ENCODE peak calls at places on chromosomes 5 and 9, in seven cellular contexts. One of them, this sample, is unnamed. For H3K27me3, the result is how much of the 10 kb centered on the place peaks cover.

GRCh38 chr9:128714586-128715435 is 9.1 kb downstream of the ZDHHC12 start:
- DNase-seq in heart left ventricle: no peak
- DNase-seq in spleen: peak
- DNase-seq in prostate gland: no peak
- DNase-seq in fibroblast of lung: no peak
- DNase-seq in psoas muscle: peak
- DNase-seq in CD4-positive, alpha-beta memory T cell: no peak
- DNase-seq in this sample: no peak

GRCh38 chr9:93308676-93309075 is 124.7 kb downstream of the WNK2 start:
- DNase-seq in prostate gland: no peak
- DNase-seq in heart left ventricle: no peak
- DNase-seq in psoas muscle: no peak
- DNase-seq in fibroblast of lung: no peak
- DNase-seq in CD4-positive, alpha-beta memory T cell: no peak
- DNase-seq in spleen: peak
- DNase-seq in this sample: no peak

GRCh38 chr5:157160001-157160400 is 6.1 kb downstream of the GARIN3 start:
- DNase-seq in psoas muscle: no peak
- DNase-seq in heart left ventricle: no peak
- DNase-seq in spleen: no peak
- DNase-seq in prostate gland: no peak
- DNase-seq in fibroblast of lung: no peak
- DNase-seq in CD4-positive, alpha-beta memory T cell: peak
- DNase-seq in this sample: no peak

GRCh38 chr9:89623925-89624420 is 19.2 kb downstream of the GADD45G start:
- DNase-seq in psoas muscle: no peak
- DNase-seq in fibroblast of lung: no peak
- DNase-seq in heart left ventricle: peak
- DNase-seq in spleen: no peak
- DNase-seq in CD4-positive, alpha-beta memory T cell: no peak
- DNase-seq in prostate gland: peak
- DNase-seq in this sample: no peak

GRCh38 chr5:36722913-36723312 is 116.5 kb downstream of the SLC1A3 start:
- DNase-seq in heart left ventricle: no peak
- DNase-seq in prostate gland: no peak
- DNase-seq in CD4-positive, alpha-beta memory T cell: no peak
- DNase-seq in fibroblast of lung: peak
- DNase-seq in psoas muscle: no peak
- DNase-seq in spleen: no peak
- DNase-seq in this sample: no peak

GRCh38 chr9:129568560-129569505 is 52.1 kb downstream of the C9orf50 start:
- DNase-seq in fibroblast of lung: peak
- DNase-seq in psoas muscle: peak
- DNase-seq in prostate gland: no peak
- DNase-seq in spleen: no peak
- DNase-seq in CD4-positive, alpha-beta memory T cell: no peak
- DNase-seq in heart left ventricle: peak
- DNase-seq in this sample: no peak

GRCh38 chr9:124551472-124552339 is 44.5 kb upstream of the NR5A1 start:
- DNase-seq in spleen: no peak
- DNase-seq in psoas muscle: no peak
- DNase-seq in heart left ventricle: peak
- DNase-seq in fibroblast of lung: peak
- DNase-seq in prostate gland: peak
- DNase-seq in CD4-positive, alpha-beta memory T cell: no peak
- DNase-seq in this sample: no peak

GRCh38 chr9:132632426-132632825 is 37.4 kb downstream of the DDX31 start:
- DNase-seq in prostate gland: no peak
- DNase-seq in psoas muscle: no peak
- DNase-seq in CD4-positive, alpha-beta memory T cell: no peak
- DNase-seq in fibroblast of lung: no peak
- DNase-seq in heart left ventricle: no peak
- DNase-seq in spleen: no peak
- DNase-seq in this sample: no peak

GRCh38 chr9:121218357-121219027 is 16.8 kb upstream of the RAB14 start:
- DNase-seq in CD4-positive, alpha-beta memory T cell: no peak
- DNase-seq in heart left ventricle: no peak
- DNase-seq in prostate gland: no peak
- DNase-seq in spleen: no peak
- DNase-seq in psoas muscle: no peak
- DNase-seq in fibroblast of lung: no peak
- DNase-seq in this sample: no peak

GRCh38 chr5:13585324-13585723 is 359.2 kb downstream of the DNAH5 start:
- DNase-seq in prostate gland: no peak
- DNase-seq in CD4-positive, alpha-beta memory T cell: no peak
- DNase-seq in spleen: no peak
- DNase-seq in fibroblast of lung: no peak
- DNase-seq in psoas muscle: no peak
- DNase-seq in heart left ventricle: no peak
- DNase-seq in this sample: no peak

GRCh38 chr5:94849821-94850736 is 231.6 kb downstream of the SLF1 start:
- DNase-seq in CD4-positive, alpha-beta memory T cell: peak
- DNase-seq in psoas muscle: no peak
- DNase-seq in fibroblast of lung: peak
- DNase-seq in prostate gland: no peak
- DNase-seq in spleen: no peak
- DNase-seq in heart left ventricle: no peak
- DNase-seq in this sample: peak

GRCh38 chr9:136173648-136174290 is 31.2 kb downstream of the LHX3 start:
- DNase-seq in spleen: no peak
- DNase-seq in fibroblast of lung: no peak
- DNase-seq in heart left ventricle: no peak
- DNase-seq in prostate gland: no peak
- DNase-seq in CD4-positive, alpha-beta memory T cell: no peak
- DNase-seq in psoas muscle: no peak
- DNase-seq in this sample: no peak

GRCh38 chr5:178769617-178770290 is 39.3 kb upstream of the ZNF354A start:
- DNase-seq in prostate gland: no peak
- DNase-seq in CD4-positive, alpha-beta memory T cell: no peak
- DNase-seq in psoas muscle: no peak
- DNase-seq in spleen: no peak
- DNase-seq in heart left ventricle: no peak
- DNase-seq in fibroblast of lung: no peak
- DNase-seq in this sample: no peak

GRCh38 chr5:159503236-159503635 is 172.9 kb upstream of the IL12B start:
- DNase-seq in psoas muscle: no peak
- DNase-seq in prostate gland: no peak
- DNase-seq in heart left ventricle: no peak
- DNase-seq in CD4-positive, alpha-beta memory T cell: no peak
- DNase-seq in fibroblast of lung: peak
- DNase-seq in spleen: no peak
- DNase-seq in this sample: no peak

GRCh38 chr5:133664422-133664821 is 52.1 kb upstream of the FSTL4 start:
- DNase-seq in fibroblast of lung: peak
- DNase-seq in CD4-positive, alpha-beta memory T cell: no peak
- DNase-seq in psoas muscle: no peak
- DNase-seq in heart left ventricle: no peak
- DNase-seq in prostate gland: no peak
- DNase-seq in spleen: no peak
- DNase-seq in this sample: peak

GRCh38 chr9:91732187-91733005 is 217.6 kb downstream of the ROR2 start:
- DNase-seq in psoas muscle: no peak
- DNase-seq in prostate gland: no peak
- DNase-seq in fibroblast of lung: no peak
- DNase-seq in heart left ventricle: no peak
- DNase-seq in spleen: peak
- DNase-seq in CD4-positive, alpha-beta memory T cell: no peak
- DNase-seq in this sample: no peak

GRCh38 chr9:137672907-137673791 is 54.3 kb downstream of the EHMT1 start:
- DNase-seq in spleen: peak
- DNase-seq in prostate gland: peak
- DNase-seq in fibroblast of lung: peak
- DNase-seq in CD4-positive, alpha-beta memory T cell: peak
- DNase-seq in psoas muscle: no peak
- DNase-seq in heart left ventricle: no peak
- DNase-seq in this sample: peak

GRCh38 chr9:113056191-113057106 is at the start of gene ZFP37:
- DNase-seq in CD4-positive, alpha-beta memory T cell: peak
- DNase-seq in prostate gland: peak
- DNase-seq in heart left ventricle: peak
- DNase-seq in psoas muscle: peak
- DNase-seq in spleen: peak
- DNase-seq in fibroblast of lung: peak
- DNase-seq in this sample: peak

GRCh38 chr9:17116400-17116837 is 18.4 kb upstream of the CNTLN start:
- DNase-seq in CD4-positive, alpha-beta memory T cell: no peak
- DNase-seq in spleen: no peak
- DNase-seq in prostate gland: no peak
- DNase-seq in heart left ventricle: no peak
- DNase-seq in psoas muscle: no peak
- DNase-seq in fibroblast of lung: peak
- DNase-seq in this sample: no peak

GRCh38 chr5:68171101-68171558 is 44.4 kb upstream of the PIK3R1 start:
- DNase-seq in psoas muscle: peak
- DNase-seq in spleen: no peak
- DNase-seq in CD4-positive, alpha-beta memory T cell: no peak
- DNase-seq in prostate gland: peak
- DNase-seq in heart left ventricle: peak
- DNase-seq in fibroblast of lung: peak
- DNase-seq in this sample: no peak

GRCh38 chr5:128869970-128870747 is 95.1 kb upstream of the SLC27A6 start:
- DNase-seq in prostate gland: no peak
- DNase-seq in spleen: no peak
- DNase-seq in CD4-positive, alpha-beta memory T cell: no peak
- DNase-seq in psoas muscle: no peak
- DNase-seq in heart left ventricle: no peak
- DNase-seq in fibroblast of lung: no peak
- DNase-seq in this sample: no peak

GRCh38 chr9:123402981-123403509 is 47.0 kb downstream of the CRB2 start:
- DNase-seq in prostate gland: no peak
- DNase-seq in heart left ventricle: no peak
- DNase-seq in fibroblast of lung: no peak
- DNase-seq in psoas muscle: no peak
- DNase-seq in CD4-positive, alpha-beta memory T cell: no peak
- DNase-seq in spleen: no peak
- DNase-seq in this sample: no peak

GRCh38 chr5:174091006-174091578 is 45.6 kb downstream of the NSG2 start:
- DNase-seq in fibroblast of lung: no peak
- DNase-seq in spleen: no peak
- DNase-seq in heart left ventricle: no peak
- DNase-seq in psoas muscle: no peak
- DNase-seq in prostate gland: no peak
- DNase-seq in CD4-positive, alpha-beta memory T cell: no peak
- DNase-seq in this sample: no peak

GRCh38 chr5:81924467-81924866 is 47.4 kb upstream of the ATG10 start:
- DNase-seq in heart left ventricle: no peak
- DNase-seq in psoas muscle: no peak
- DNase-seq in spleen: no peak
- DNase-seq in prostate gland: no peak
- DNase-seq in fibroblast of lung: no peak
- DNase-seq in CD4-positive, alpha-beta memory T cell: no peak
- DNase-seq in this sample: no peak

GRCh38 chr5:74649421-74649973 is 9.0 kb upstream of the ENC1 start:
- DNase-seq in CD4-positive, alpha-beta memory T cell: no peak
- DNase-seq in fibroblast of lung: peak
- DNase-seq in prostate gland: no peak
- DNase-seq in heart left ventricle: no peak
- DNase-seq in spleen: no peak
- DNase-seq in psoas muscle: no peak
- DNase-seq in this sample: no peak

DNA sequence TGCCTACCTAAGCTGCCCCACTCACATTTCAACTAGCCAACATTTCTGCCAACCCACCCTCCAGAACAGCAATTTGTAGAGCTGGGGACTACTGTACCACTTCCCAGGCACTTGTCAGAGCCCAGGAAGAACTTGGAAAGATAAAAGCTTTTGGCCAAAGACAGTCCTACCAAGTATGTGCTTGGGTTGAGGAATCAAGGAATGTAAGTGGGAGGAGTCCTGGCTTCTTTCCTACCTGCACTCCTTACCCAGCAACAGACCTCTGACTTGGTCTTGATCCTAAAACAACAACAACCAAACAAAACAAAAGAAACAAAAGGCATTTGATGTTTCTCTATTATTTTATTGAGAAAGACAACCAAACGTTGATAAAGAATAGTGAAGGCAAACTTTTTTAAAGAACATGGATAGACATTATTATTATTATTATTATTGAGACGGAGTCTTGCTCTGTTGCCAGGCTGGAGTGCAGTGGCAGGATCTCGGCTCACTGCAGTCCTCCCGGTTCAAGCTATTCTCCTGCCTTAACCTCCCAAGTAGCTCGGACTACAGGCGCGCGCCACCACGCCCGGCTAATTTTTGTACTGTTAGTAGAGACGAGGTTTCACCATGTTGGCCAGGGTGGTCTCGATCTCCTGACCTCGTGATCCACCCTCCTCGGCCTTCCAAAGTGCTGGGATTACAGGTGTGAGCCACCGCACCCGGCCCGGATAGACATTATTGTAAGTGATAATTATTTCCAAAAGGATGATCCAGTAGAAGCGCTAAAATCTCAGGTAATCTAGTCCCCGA is 33.5 kb downstream of the ANXA2R start:
- DNase-seq in fibroblast of lung: peak
- DNase-seq in prostate gland: no peak
- DNase-seq in psoas muscle: no peak
- DNase-seq in heart left ventricle: no peak
- DNase-seq in CD4-positive, alpha-beta memory T cell: no peak
- DNase-seq in spleen: peak
- DNase-seq in this sample: no peak
- H3K4me3 ChIP-seq in fibroblast of lung: peak
- H3K4me3 ChIP-seq in prostate gland: no peak
- H3K4me3 ChIP-seq in psoas muscle: peak
- H3K4me3 ChIP-seq in heart left ventricle: no peak
- H3K4me3 ChIP-seq in CD4-positive, alpha-beta memory T cell: peak
- H3K4me3 ChIP-seq in spleen: peak
- H3K4me3 ChIP-seq in this sample: no peak

GRCh38 chr5:164289526-164289925 is 784.1 kb downstream of the MAT2B start:
- DNase-seq in prostate gland: no peak
- DNase-seq in heart left ventricle: no peak
- DNase-seq in spleen: no peak
- DNase-seq in psoas muscle: no peak
- DNase-seq in CD4-positive, alpha-beta memory T cell: no peak
- DNase-seq in fibroblast of lung: peak
- DNase-seq in this sample: no peak
- H3K27me3 ChIP-seq in prostate gland: under half
- H3K27me3 ChIP-seq in heart left ventricle: under half
- H3K27me3 ChIP-seq in spleen: under half
- H3K27me3 ChIP-seq in psoas muscle: under half
- H3K27me3 ChIP-seq in CD4-positive, alpha-beta memory T cell: under half
- H3K27me3 ChIP-seq in fibroblast of lung: under half
- H3K27me3 ChIP-seq in this sample: under half

GRCh38 chr5:135265497-135266300 is 133.3 kb downstream of the MACROH2A1 start:
- DNase-seq in prostate gland: no peak
- DNase-seq in heart left ventricle: no peak
- DNase-seq in spleen: no peak
- DNase-seq in CD4-positive, alpha-beta memory T cell: no peak
- DNase-seq in fibroblast of lung: no peak
- DNase-seq in psoas muscle: no peak
- DNase-seq in this sample: no peak
- H3K4me3 ChIP-seq in prostate gland: no peak
- H3K4me3 ChIP-seq in heart left ventricle: no peak
- H3K4me3 ChIP-seq in spleen: no peak
- H3K4me3 ChIP-seq in CD4-positive, alpha-beta memory T cell: no peak
- H3K4me3 ChIP-seq in fibroblast of lung: no peak
- H3K4me3 ChIP-seq in psoas muscle: no peak
- H3K4me3 ChIP-seq in this sample: no peak

DNA sequence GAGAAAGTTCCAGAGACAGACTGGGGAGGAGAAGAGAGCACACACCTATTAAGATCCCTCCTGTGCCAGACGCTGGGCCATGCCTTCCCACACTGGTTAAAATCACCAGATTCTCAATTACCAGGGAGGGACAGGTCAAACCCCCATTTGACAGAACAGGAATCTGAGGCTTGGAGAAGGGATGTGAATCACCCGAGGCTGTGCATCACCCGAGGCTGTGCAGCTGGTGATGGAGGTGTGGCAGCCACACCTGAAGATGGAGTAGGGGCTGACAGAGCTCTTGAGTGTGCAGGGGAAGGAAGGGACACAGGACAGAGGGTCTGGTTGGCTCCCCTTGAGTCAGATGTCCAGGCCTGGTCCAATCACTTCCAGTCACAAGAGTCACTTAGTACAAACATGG is 70.6 kb downstream of the LMX1B start:
- DNase-seq in psoas muscle: no peak
- DNase-seq in prostate gland: no peak
- DNase-seq in spleen: no peak
- DNase-seq in heart left ventricle: no peak
- DNase-seq in fibroblast of lung: no peak
- DNase-seq in CD4-positive, alpha-beta memory T cell: no peak
- DNase-seq in this sample: no peak
- H3K27me3 ChIP-seq in psoas muscle: under half
- H3K27me3 ChIP-seq in prostate gland: under half
- H3K27me3 ChIP-seq in spleen: half or more
- H3K27me3 ChIP-seq in heart left ventricle: half or more
- H3K27me3 ChIP-seq in fibroblast of lung: under half
- H3K27me3 ChIP-seq in CD4-positive, alpha-beta memory T cell: under half
- H3K27me3 ChIP-seq in this sample: half or more